ENCODE peak calls at places on chromosomes 11 and 22, in five cellular contexts. One of them, this sample, is unnamed.

GRCh38 chr22:47370448-47371262 is 608.2 kb downstream of the TBC1D22A start:
- DNase-seq in M059J: no peak
- DNase-seq in CD8-positive, alpha-beta memory T cell: no peak
- DNase-seq in stimulated activated CD8-positive, alpha-beta memory T cell treated with anti-CD3 and anti-CD28 coated beads, Interleukin-4, amount 100 ng/mL, for 4 hours: no peak
- DNase-seq in KBM-7: no peak
- DNase-seq in this sample: no peak

GRCh38 chr22:27842994-27843431 is 41.5 kb upstream of the MN1 start:
- DNase-seq in M059J: no peak
- DNase-seq in CD8-positive, alpha-beta memory T cell: no peak
- DNase-seq in stimulated activated CD8-positive, alpha-beta memory T cell treated with anti-CD3 and anti-CD28 coated beads, Interleukin-4, amount 100 ng/mL, for 4 hours: no peak
- DNase-seq in KBM-7: no peak
- DNase-seq in this sample: no peak

GRCh38 chr11:18379201-18379600 is 15.2 kb upstream of the LDHA start:
- DNase-seq in M059J: no peak
- DNase-seq in CD8-positive, alpha-beta memory T cell: no peak
- DNase-seq in stimulated activated CD8-positive, alpha-beta memory T cell treated with anti-CD3 and anti-CD28 coated beads, Interleukin-4, amount 100 ng/mL, for 4 hours: no peak
- DNase-seq in KBM-7: no peak
- DNase-seq in this sample: no peak

GRCh38 chr22:42685941-42686666 is 34.6 kb downstream of the A4GALT start:
- DNase-seq in M059J: no peak
- DNase-seq in CD8-positive, alpha-beta memory T cell: no peak
- DNase-seq in stimulated activated CD8-positive, alpha-beta memory T cell treated with anti-CD3 and anti-CD28 coated beads, Interleukin-4, amount 100 ng/mL, for 4 hours: no peak
- DNase-seq in KBM-7: no peak
- DNase-seq in this sample: no peak

GRCh38 chr11:79253280-79253679 is 187.6 kb downstream of the TENM4 start:
- DNase-seq in M059J: no peak
- DNase-seq in CD8-positive, alpha-beta memory T cell: no peak
- DNase-seq in stimulated activated CD8-positive, alpha-beta memory T cell treated with anti-CD3 and anti-CD28 coated beads, Interleukin-4, amount 100 ng/mL, for 4 hours: no peak
- DNase-seq in KBM-7: no peak
- DNase-seq in this sample: no peak

GRCh38 chr11:120129570-120129969 is 8.3 kb downstream of the TRIM29 start:
- DNase-seq in M059J: peak
- DNase-seq in CD8-positive, alpha-beta memory T cell: no peak
- DNase-seq in stimulated activated CD8-positive, alpha-beta memory T cell treated with anti-CD3 and anti-CD28 coated beads, Interleukin-4, amount 100 ng/mL, for 4 hours: no peak
- DNase-seq in KBM-7: no peak
- DNase-seq in this sample: no peak

GRCh38 chr22:37735054-37735453 is 38.2 kb downstream of the TRIOBP start:
- DNase-seq in M059J: peak
- DNase-seq in CD8-positive, alpha-beta memory T cell: no peak
- DNase-seq in stimulated activated CD8-positive, alpha-beta memory T cell treated with anti-CD3 and anti-CD28 coated beads, Interleukin-4, amount 100 ng/mL, for 4 hours: no peak
- DNase-seq in KBM-7: no peak
- DNase-seq in this sample: no peak

GRCh38 chr22:50720301-50720845 is 17.6 kb upstream of the ACR start:
- DNase-seq in M059J: no peak
- DNase-seq in CD8-positive, alpha-beta memory T cell: no peak
- DNase-seq in stimulated activated CD8-positive, alpha-beta memory T cell treated with anti-CD3 and anti-CD28 coated beads, Interleukin-4, amount 100 ng/mL, for 4 hours: no peak
- DNase-seq in KBM-7: no peak
- DNase-seq in this sample: no peak

GRCh38 chr11:78230161-78230877 is 41.6 kb downstream of the USP35 start:
- DNase-seq in M059J: no peak
- DNase-seq in CD8-positive, alpha-beta memory T cell: no peak
- DNase-seq in stimulated activated CD8-positive, alpha-beta memory T cell treated with anti-CD3 and anti-CD28 coated beads, Interleukin-4, amount 100 ng/mL, for 4 hours: no peak
- DNase-seq in KBM-7: no peak
- DNase-seq in this sample: no peak

GRCh38 chr11:132493786-132494185 is 1038.5 kb downstream of the OPCML start:
- DNase-seq in M059J: no peak
- DNase-seq in CD8-positive, alpha-beta memory T cell: no peak
- DNase-seq in stimulated activated CD8-positive, alpha-beta memory T cell treated with anti-CD3 and anti-CD28 coated beads, Interleukin-4, amount 100 ng/mL, for 4 hours: no peak
- DNase-seq in KBM-7: no peak
- DNase-seq in this sample: no peak

GRCh38 chr11:1255151-1255550 is 32.3 kb downstream of the MUC5B start:
- DNase-seq in M059J: no peak
- DNase-seq in CD8-positive, alpha-beta memory T cell: no peak
- DNase-seq in stimulated activated CD8-positive, alpha-beta memory T cell treated with anti-CD3 and anti-CD28 coated beads, Interleukin-4, amount 100 ng/mL, for 4 hours: no peak
- DNase-seq in KBM-7: no peak
- DNase-seq in this sample: no peak

GRCh38 chr11:126634963-126635362 is 279.5 kb downstream of the ST3GAL4 start:
- DNase-seq in M059J: no peak
- DNase-seq in CD8-positive, alpha-beta memory T cell: no peak
- DNase-seq in stimulated activated CD8-positive, alpha-beta memory T cell treated with anti-CD3 and anti-CD28 coated beads, Interleukin-4, amount 100 ng/mL, for 4 hours: no peak
- DNase-seq in KBM-7: no peak
- DNase-seq in this sample: no peak

GRCh38 chr11:64887757-64888405 is 9.5 kb upstream of the EHD1 start:
- DNase-seq in M059J: peak
- DNase-seq in CD8-positive, alpha-beta memory T cell: peak
- DNase-seq in stimulated activated CD8-positive, alpha-beta memory T cell treated with anti-CD3 and anti-CD28 coated beads, Interleukin-4, amount 100 ng/mL, for 4 hours: peak
- DNase-seq in KBM-7: peak
- DNase-seq in this sample: peak

GRCh38 chr11:57530215-57530595 is 349 bp downstream of the TIMM10 start:
- DNase-seq in M059J: no peak
- DNase-seq in CD8-positive, alpha-beta memory T cell: no peak
- DNase-seq in stimulated activated CD8-positive, alpha-beta memory T cell treated with anti-CD3 and anti-CD28 coated beads, Interleukin-4, amount 100 ng/mL, for 4 hours: no peak
- DNase-seq in KBM-7: no peak
- DNase-seq in this sample: no peak